ENCODE peak calls at places on chromosomes 4 and X, in five cellular contexts. One of them, this sample, is unnamed.

GRCh38 chr4:98993419-98994071 is 2.0 kb upstream of the METAP1 start:
- DNase-seq in heart right ventricle: peak
- DNase-seq in transverse colon: no peak
- DNase-seq in HCT116: no peak
- DNase-seq in hepatocyte: no peak
- DNase-seq in this sample: no peak

GRCh38 chr4:2861631-2862436 is 18.2 kb downstream of the ADD1 start:
- DNase-seq in HCT116: no peak
- DNase-seq in transverse colon: no peak
- DNase-seq in heart right ventricle: no peak
- DNase-seq in hepatocyte: no peak
- DNase-seq in this sample: peak

GRCh38 chrX:119218198-119218597 is 17.9 kb upstream of the PGRMC1 start:
- DNase-seq in hepatocyte: no peak
- DNase-seq in heart right ventricle: no peak
- DNase-seq in HCT116: no peak
- DNase-seq in transverse colon: no peak
- DNase-seq in this sample: no peak

GRCh38 chr4:105963461-105964400 is 68.5 kb downstream of the NPNT start:
- DNase-seq in HCT116: peak
- DNase-seq in transverse colon: no peak
- DNase-seq in hepatocyte: peak
- DNase-seq in heart right ventricle: no peak
- DNase-seq in this sample: no peak

GRCh38 chr4:127781303-127782024 is 658 bp upstream of the HSPA4L start:
- DNase-seq in transverse colon: peak
- DNase-seq in heart right ventricle: peak
- DNase-seq in hepatocyte: peak
- DNase-seq in HCT116: no peak
- DNase-seq in this sample: no peak

GRCh38 chrX:318068-318738 is 393 bp downstream of the GTPBP6 start:
- DNase-seq in hepatocyte: peak
- DNase-seq in HCT116: peak
- DNase-seq in transverse colon: peak
- DNase-seq in heart right ventricle: peak
- DNase-seq in this sample: peak

GRCh38 chr4:1296324-1297022 is 6.8 kb downstream of the MAEA start:
- DNase-seq in HCT116: no peak
- DNase-seq in heart right ventricle: no peak
- DNase-seq in hepatocyte: no peak
- DNase-seq in transverse colon: no peak
- DNase-seq in this sample: no peak

GRCh38 chr4:41994461-41994860 is 4.1 kb downstream of the SLC30A9 start:
- DNase-seq in hepatocyte: no peak
- DNase-seq in transverse colon: no peak
- DNase-seq in heart right ventricle: no peak
- DNase-seq in HCT116: no peak
- DNase-seq in this sample: no peak

GRCh38 chr4:20356565-20356964 is 104.9 kb downstream of the SLIT2 start:
- DNase-seq in transverse colon: no peak
- DNase-seq in heart right ventricle: no peak
- DNase-seq in hepatocyte: no peak
- DNase-seq in HCT116: no peak
- DNase-seq in this sample: no peak

GRCh38 chrX:123993326-123993725 is 31.8 kb downstream of the STAG2 start:
- DNase-seq in hepatocyte: no peak
- DNase-seq in HCT116: no peak
- DNase-seq in transverse colon: no peak
- DNase-seq in heart right ventricle: no peak
- DNase-seq in this sample: no peak

GRCh38 chrX:150364347-150365050 is 1.4 kb downstream of the MAMLD1 start:
- DNase-seq in hepatocyte: peak
- DNase-seq in transverse colon: peak
- DNase-seq in HCT116: no peak
- DNase-seq in heart right ventricle: peak
- DNase-seq in this sample: no peak

GRCh38 chr4:112083587-112084347 is 61.5 kb upstream of the FAM241A start:
- DNase-seq in HCT116: no peak
- DNase-seq in transverse colon: no peak
- DNase-seq in heart right ventricle: no peak
- DNase-seq in hepatocyte: no peak
- DNase-seq in this sample: no peak

GRCh38 chr4:100907465-100908454 is 389.9 kb upstream of the EMCN start:
- DNase-seq in HCT116: no peak
- DNase-seq in transverse colon: no peak
- DNase-seq in hepatocyte: no peak
- DNase-seq in heart right ventricle: no peak
- DNase-seq in this sample: peak

GRCh38 chrX:66328950-66329596 is 165.0 kb downstream of the HEPH start:
- DNase-seq in transverse colon: no peak
- DNase-seq in HCT116: no peak
- DNase-seq in heart right ventricle: no peak
- DNase-seq in hepatocyte: no peak
- DNase-seq in this sample: no peak

GRCh38 chr4:143358923-143359694 is 22.4 kb downstream of the GAB1 start:
- DNase-seq in heart right ventricle: no peak
- DNase-seq in transverse colon: peak
- DNase-seq in hepatocyte: peak
- DNase-seq in HCT116: no peak
- DNase-seq in this sample: peak

GRCh38 chr4:39331191-39331590 is 35.0 kb downstream of the RFC1 start:
- DNase-seq in hepatocyte: no peak
- DNase-seq in heart right ventricle: no peak
- DNase-seq in transverse colon: no peak
- DNase-seq in HCT116: no peak
- DNase-seq in this sample: no peak

GRCh38 chr4:98873059-98873458 is 55.9 kb downstream of the EIF4E start:
- DNase-seq in HCT116: no peak
- DNase-seq in heart right ventricle: no peak
- DNase-seq in transverse colon: no peak
- DNase-seq in hepatocyte: no peak
- DNase-seq in this sample: no peak

GRCh38 chr4:20532871-20533870 is 167.1 kb upstream of the PACRGL start:
- DNase-seq in HCT116: no peak
- DNase-seq in heart right ventricle: no peak
- DNase-seq in hepatocyte: no peak
- DNase-seq in transverse colon: no peak
- DNase-seq in this sample: no peak

GRCh38 chr4:12137556-12137955 is 708.9 kb upstream of the HS3ST1 start:
- DNase-seq in HCT116: no peak
- DNase-seq in transverse colon: no peak
- DNase-seq in hepatocyte: no peak
- DNase-seq in heart right ventricle: no peak
- DNase-seq in this sample: peak

GRCh38 chr4:39390603-39391002 is 16.1 kb upstream of the KLB start:
- DNase-seq in hepatocyte: no peak
- DNase-seq in heart right ventricle: no peak
- DNase-seq in transverse colon: no peak
- DNase-seq in HCT116: no peak
- DNase-seq in this sample: no peak

GRCh38 chrX:40171513-40172168 is 73.9 kb upstream of the BCOR start:
- DNase-seq in HCT116: no peak
- DNase-seq in transverse colon: no peak
- DNase-seq in hepatocyte: peak
- DNase-seq in heart right ventricle: peak
- DNase-seq in this sample: no peak

GRCh38 chr4:140884431-140885058 is 128.4 kb upstream of the TBC1D9 start:
- DNase-seq in heart right ventricle: no peak
- DNase-seq in HCT116: peak
- DNase-seq in transverse colon: peak
- DNase-seq in hepatocyte: peak
- DNase-seq in this sample: peak

GRCh38 chr4:164293181-164293580 is 460.8 kb upstream of the SMIM31 start:
- DNase-seq in HCT116: no peak
- DNase-seq in heart right ventricle: no peak
- DNase-seq in hepatocyte: no peak
- DNase-seq in transverse colon: no peak
- DNase-seq in this sample: no peak

GRCh38 chrX:68660746-68661145 is 13.3 kb downstream of the STARD8 start:
- DNase-seq in hepatocyte: no peak
- DNase-seq in HCT116: no peak
- DNase-seq in heart right ventricle: no peak
- DNase-seq in transverse colon: no peak
- DNase-seq in this sample: no peak

DNA sequence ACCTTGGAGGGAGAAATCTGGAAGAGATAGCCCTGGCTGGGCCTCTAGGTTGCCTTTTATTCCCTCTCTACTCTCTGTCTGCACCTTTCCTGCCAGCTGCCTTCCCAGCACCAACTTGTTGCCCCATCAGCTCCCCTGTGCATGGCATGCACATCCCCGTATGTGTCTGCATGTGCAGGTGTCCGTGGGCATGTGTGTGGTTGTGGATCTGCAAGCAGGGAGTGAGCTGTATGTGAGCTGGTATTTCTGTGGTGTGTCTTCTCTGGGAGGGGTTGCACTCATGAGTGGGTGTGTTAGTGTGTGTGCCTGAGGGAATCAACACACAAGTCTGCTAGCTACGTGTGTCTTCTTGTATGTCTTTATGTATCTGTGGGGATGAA is 9.9 kb downstream of the L1CAM start:
- DNase-seq in heart right ventricle: no peak
- DNase-seq in hepatocyte: no peak
- DNase-seq in HCT116: no peak
- DNase-seq in transverse colon: no peak
- DNase-seq in this sample: no peak
- H3K4me3 ChIP-seq in heart right ventricle: no peak
- H3K4me3 ChIP-seq in hepatocyte: no peak
- H3K4me3 ChIP-seq in HCT116: no peak
- H3K4me3 ChIP-seq in transverse colon: no peak
- H3K4me3 ChIP-seq in this sample: no peak

GRCh38 chr4:56666279-56666678 is 14.8 kb downstream of the HOPX start:
- DNase-seq in hepatocyte: no peak
- DNase-seq in transverse colon: no peak
- DNase-seq in heart right ventricle: no peak
- DNase-seq in HCT116: no peak
- DNase-seq in this sample: no peak

GRCh38 chr4:56671860-56672259 is 9.2 kb downstream of the HOPX start:
- DNase-seq in hepatocyte: no peak
- DNase-seq in transverse colon: no peak
- DNase-seq in HCT116: no peak
- DNase-seq in heart right ventricle: no peak
- DNase-seq in this sample: no peak

GRCh38 chr4:56662782-56663468 is 18.2 kb downstream of the HOPX start:
- DNase-seq in heart right ventricle: no peak
- DNase-seq in transverse colon: no peak
- DNase-seq in hepatocyte: no peak
- DNase-seq in HCT116: no peak
- DNase-seq in this sample: no peak

GRCh38 chr4:56671373-56671772 is 9.7 kb downstream of the HOPX start:
- DNase-seq in transverse colon: no peak
- DNase-seq in HCT116: no peak
- DNase-seq in hepatocyte: no peak
- DNase-seq in heart right ventricle: no peak
- DNase-seq in this sample: no peak

GRCh38 chr4:56668267-56668666 is 12.8 kb downstream of the HOPX start:
- DNase-seq in hepatocyte: no peak
- DNase-seq in HCT116: peak
- DNase-seq in transverse colon: peak
- DNase-seq in heart right ventricle: no peak
- DNase-seq in this sample: no peak
- TF ChIP-seq CTCF in hepatocyte: peak
- TF ChIP-seq CTCF in HCT116: peak
- TF ChIP-seq CTCF in transverse colon: peak
- TF ChIP-seq CTCF in heart right ventricle: peak
- TF ChIP-seq CTCF in this sample: peak

GRCh38 chr4:3877868-3878267 is 111.7 kb downstream of the ADRA2C start:
- DNase-seq in hepatocyte: no peak
- DNase-seq in heart right ventricle: no peak
- DNase-seq in HCT116: no peak
- DNase-seq in transverse colon: no peak
- DNase-seq in this sample: no peak

GRCh38 chr4:3879681-3880594 is 113.8 kb downstream of the ADRA2C start:
- DNase-seq in heart right ventricle: no peak
- DNase-seq in HCT116: no peak
- DNase-seq in hepatocyte: peak
- DNase-seq in transverse colon: no peak
- DNase-seq in this sample: no peak

GRCh38 chr4:3878678-3879077 is 112.5 kb downstream of the ADRA2C start:
- DNase-seq in HCT116: no peak
- DNase-seq in transverse colon: no peak
- DNase-seq in heart right ventricle: no peak
- DNase-seq in hepatocyte: no peak
- DNase-seq in this sample: no peak

GRCh38 chr4:3877236-3877635 is 111.1 kb downstream of the ADRA2C start:
- DNase-seq in transverse colon: no peak
- DNase-seq in hepatocyte: no peak
- DNase-seq in heart right ventricle: no peak
- DNase-seq in HCT116: no peak
- DNase-seq in this sample: no peak

DNA sequence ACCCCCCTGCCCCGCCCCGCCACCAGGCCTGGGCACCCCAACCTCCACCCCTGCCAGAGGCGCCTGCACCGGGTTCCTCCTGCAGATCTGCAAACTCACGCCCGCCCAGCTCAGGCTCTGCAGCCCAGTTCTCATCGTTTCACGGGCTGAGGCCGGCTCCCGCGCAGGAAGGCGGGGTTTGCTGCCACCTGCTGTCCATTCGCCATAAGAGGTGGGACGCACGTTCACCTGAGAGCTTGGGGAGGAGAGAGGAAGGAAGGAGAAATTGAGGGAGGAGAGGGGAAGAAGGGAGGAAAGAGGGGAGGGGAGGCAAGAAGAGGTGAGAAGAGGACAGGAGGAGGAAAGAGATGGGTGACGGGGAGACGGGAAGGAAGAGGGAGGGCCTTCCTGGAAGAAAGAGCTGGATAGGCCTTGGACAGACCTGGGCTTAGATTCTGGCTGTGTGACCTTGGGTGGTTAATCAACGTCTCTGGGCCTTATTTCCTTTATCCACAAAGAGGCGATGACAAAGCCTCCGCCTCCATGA is 114.5 kb downstream of the ADRA2C start:
- DNase-seq in HCT116: peak
- DNase-seq in hepatocyte: peak
- DNase-seq in heart right ventricle: peak
- DNase-seq in transverse colon: peak
- DNase-seq in this sample: peak
- H3K4me3 ChIP-seq in HCT116: no peak
- H3K4me3 ChIP-seq in hepatocyte: no peak
- H3K4me3 ChIP-seq in heart right ventricle: no peak
- H3K4me3 ChIP-seq in transverse colon: no peak
- H3K4me3 ChIP-seq in this sample: no peak

GRCh38 chrX:53481093-53481492 is 46.9 kb upstream of the HSD17B10 start:
- DNase-seq in heart right ventricle: no peak
- DNase-seq in hepatocyte: no peak
- DNase-seq in HCT116: no peak
- DNase-seq in transverse colon: peak
- DNase-seq in this sample: no peak
- TF ChIP-seq CTCF in heart right ventricle: no peak
- TF ChIP-seq CTCF in hepatocyte: no peak
- TF ChIP-seq CTCF in HCT116: peak
- TF ChIP-seq CTCF in transverse colon: peak
- TF ChIP-seq CTCF in this sample: peak

GRCh38 chr4:152359208-152360044 is 176.5 kb downstream of the FBXW7 start:
- DNase-seq in hepatocyte: no peak
- DNase-seq in HCT116: no peak
- DNase-seq in transverse colon: no peak
- DNase-seq in heart right ventricle: no peak
- DNase-seq in this sample: no peak
- H3K4me3 ChIP-seq in hepatocyte: no peak
- H3K4me3 ChIP-seq in HCT116: no peak
- H3K4me3 ChIP-seq in transverse colon: no peak
- H3K4me3 ChIP-seq in heart right ventricle: no peak
- H3K4me3 ChIP-seq in this sample: no peak

This sample was measured in LNCaP clone FGC.